ENCODE peak calls at places on chromosomes 7 and 10, in five cellular contexts. One of them, this sample, is unnamed.

GRCh38 chr7:92778972-92779371 is 57.4 kb downstream of the CDK6 start:
- DNase-seq in GM12865: peak
- DNase-seq in HFFc6: no peak
- DNase-seq in NCI-H2029: no peak
- DNase-seq in prostate gland: no peak
- DNase-seq in this sample: no peak

GRCh38 chr10:96496281-96496925 is 17.3 kb downstream of the TLL2 start:
- DNase-seq in GM12865: peak
- DNase-seq in HFFc6: peak
- DNase-seq in NCI-H2029: no peak
- DNase-seq in prostate gland: no peak
- DNase-seq in this sample: no peak

GRCh38 chr7:77459311-77459726 is 43.2 kb upstream of the GSAP start:
- DNase-seq in GM12865: no peak
- DNase-seq in HFFc6: no peak
- DNase-seq in NCI-H2029: no peak
- DNase-seq in prostate gland: no peak
- DNase-seq in this sample: no peak

GRCh38 chr10:22753786-22754185 is 39.4 kb upstream of the PIP4K2A start:
- DNase-seq in GM12865: no peak
- DNase-seq in HFFc6: no peak
- DNase-seq in NCI-H2029: no peak
- DNase-seq in prostate gland: no peak
- DNase-seq in this sample: no peak

GRCh38 chr10:124917168-124917938 is 24.6 kb upstream of the ZRANB1 start:
- DNase-seq in GM12865: peak
- DNase-seq in HFFc6: peak
- DNase-seq in NCI-H2029: no peak
- DNase-seq in prostate gland: peak
- DNase-seq in this sample: peak

GRCh38 chr10:3782099-3782455 is 2.9 kb downstream of the KLF6 start:
- DNase-seq in GM12865: peak
- DNase-seq in HFFc6: no peak
- DNase-seq in NCI-H2029: no peak
- DNase-seq in prostate gland: no peak
- DNase-seq in this sample: no peak

GRCh38 chr7:66050990-66051424 is 24.6 kb upstream of the ASL start:
- DNase-seq in GM12865: no peak
- DNase-seq in HFFc6: peak
- DNase-seq in NCI-H2029: peak
- DNase-seq in prostate gland: peak
- DNase-seq in this sample: peak

GRCh38 chr10:122861724-122862161 is 16.1 kb upstream of the CUZD1 start:
- DNase-seq in GM12865: no peak
- DNase-seq in HFFc6: peak
- DNase-seq in NCI-H2029: no peak
- DNase-seq in prostate gland: no peak
- DNase-seq in this sample: no peak

GRCh38 chr10:6239213-6239991 is 36.7 kb downstream of the PFKFB3 start:
- DNase-seq in GM12865: peak
- DNase-seq in HFFc6: peak
- DNase-seq in NCI-H2029: no peak
- DNase-seq in prostate gland: no peak
- DNase-seq in this sample: no peak

GRCh38 chr7:33054261-33054964 is 8.2 kb downstream of the NT5C3A start:
- DNase-seq in GM12865: no peak
- DNase-seq in HFFc6: peak
- DNase-seq in NCI-H2029: no peak
- DNase-seq in prostate gland: no peak
- DNase-seq in this sample: no peak

GRCh38 chr10:105990529-105990928 is 1174.0 kb downstream of the SORCS1 start:
- DNase-seq in GM12865: no peak
- DNase-seq in HFFc6: no peak
- DNase-seq in NCI-H2029: no peak
- DNase-seq in prostate gland: no peak
- DNase-seq in this sample: no peak

GRCh38 chr7:7966141-7966734 is 2.4 kb upstream of the GLCCI1 start:
- DNase-seq in GM12865: peak
- DNase-seq in HFFc6: no peak
- DNase-seq in NCI-H2029: no peak
- DNase-seq in prostate gland: no peak
- DNase-seq in this sample: no peak

GRCh38 chr7:123039269-123039668 is 43.8 kb upstream of the TAS2R16 start:
- DNase-seq in GM12865: no peak
- DNase-seq in HFFc6: no peak
- DNase-seq in NCI-H2029: no peak
- DNase-seq in prostate gland: no peak
- DNase-seq in this sample: no peak

GRCh38 chr7:121994625-121995410 is 121.9 kb downstream of the PTPRZ1 start:
- DNase-seq in GM12865: peak
- DNase-seq in HFFc6: peak
- DNase-seq in NCI-H2029: peak
- DNase-seq in prostate gland: peak
- DNase-seq in this sample: no peak

GRCh38 chr10:77949167-77949566 is 22.6 kb upstream of the DLG5 start:
- DNase-seq in GM12865: no peak
- DNase-seq in HFFc6: peak
- DNase-seq in NCI-H2029: no peak
- DNase-seq in prostate gland: peak
- DNase-seq in this sample: no peak

GRCh38 chr10:110628161-110628560 is 16.0 kb upstream of the RBM20 start:
- DNase-seq in GM12865: no peak
- DNase-seq in HFFc6: no peak
- DNase-seq in NCI-H2029: no peak
- DNase-seq in prostate gland: no peak
- DNase-seq in this sample: no peak

GRCh38 chr7:6160191-6160623 is 112.2 kb downstream of the CYTH3 start:
- DNase-seq in GM12865: no peak
- DNase-seq in HFFc6: peak
- DNase-seq in NCI-H2029: no peak
- DNase-seq in prostate gland: peak
- DNase-seq in this sample: peak

GRCh38 chr10:124217906-124218769 is 124.7 kb upstream of the CHST15 start:
- DNase-seq in GM12865: no peak
- DNase-seq in HFFc6: no peak
- DNase-seq in NCI-H2029: no peak
- DNase-seq in prostate gland: peak
- DNase-seq in this sample: no peak

GRCh38 chr10:47257396-47258120 is 42.4 kb upstream of the GDF10 start:
- DNase-seq in GM12865: peak
- DNase-seq in HFFc6: no peak
- DNase-seq in NCI-H2029: no peak
- DNase-seq in prostate gland: no peak
- DNase-seq in this sample: no peak

GRCh38 chr10:114239117-114239993 is at the start of gene VWA2:
- DNase-seq in GM12865: peak
- DNase-seq in HFFc6: no peak
- DNase-seq in NCI-H2029: peak
- DNase-seq in prostate gland: peak
- DNase-seq in this sample: peak

GRCh38 chr7:152859781-152860191 is 100.2 kb downstream of the ACTR3B start:
- DNase-seq in GM12865: peak
- DNase-seq in HFFc6: peak
- DNase-seq in NCI-H2029: no peak
- DNase-seq in prostate gland: no peak
- DNase-seq in this sample: no peak

GRCh38 chr7:91656486-91657237 is 223.8 kb downstream of the MTERF1 start:
- DNase-seq in GM12865: no peak
- DNase-seq in HFFc6: peak
- DNase-seq in NCI-H2029: no peak
- DNase-seq in prostate gland: no peak
- DNase-seq in this sample: no peak

GRCh38 chr10:29974773-29975172 is 84.6 kb downstream of the JCAD start:
- DNase-seq in GM12865: no peak
- DNase-seq in HFFc6: no peak
- DNase-seq in NCI-H2029: no peak
- DNase-seq in prostate gland: no peak
- DNase-seq in this sample: no peak

This sample was measured in DMS79 treated with DMSO at 0.1 percent for 48 hours.